ENCODE peak calls at places on chromosomes 7 and 10, in six cellular contexts. O is non-pigmented ciliary epithelial cell, P is T1000, M is endothelial cell, V is dorsolateral prefrontal cortex, N is DMS153. J is an unnamed sample.
A peak's percentile ranks its signal among the peaks of the same experiment; 100 is the strongest.

GRCh38 chr7:50848203-50848602 is 65.5 kb upstream of the GRB10 start:
- DNase-seq in O (no peak), P (no peak), M (no peak), V (no peak), N (no peak), J (no peak)

GRCh38 chr7:44213872-44214595 is 13.3 kb downstream of the YKT6 start:
- DNase-seq in O (no peak), P (no peak), M (peak; percentile 46), V (no peak), N (peak; percentile 44), J (no peak)

GRCh38 chr10:58513189-58514101 is 773 bp downstream of the BICC1 start:
- DNase-seq in O (no peak), P (peak; percentile 50), M (peak; percentile 31), V (no peak), N (no peak), J (peak; percentile 60)

GRCh38 chr7:50920031-50920635 is 137.4 kb upstream of the GRB10 start:
- DNase-seq in O (no peak), P (no peak), M (no peak), V (no peak), N (no peak), J (no peak)

GRCh38 chr10:71213761-71214440 is 1.5 kb downstream of the UNC5B start:
- DNase-seq in O (no peak), P (no peak), M (no peak), V (no peak), N (no peak), J (no peak)

GRCh38 chr10:42593284-42593683 is 45.1 kb downstream of the ZNF33B start:
- DNase-seq in O (no peak), P (no peak), M (no peak), V (no peak), N (no peak), J (no peak)

GRCh38 chr7:514651-515598 is 4.7 kb downstream of the PDGFA start:
- DNase-seq in O (no peak), P (peak; percentile 54), M (no peak), V (peak; percentile 74), N (no peak), J (no peak)

GRCh38 chr7:112162161-112163020 is 43.8 kb downstream of the DOCK4 start:
- DNase-seq in O (no peak), P (no peak), M (peak; percentile 69), V (peak; percentile 70), N (peak; percentile 61), J (no peak)

GRCh38 chr10:15333909-15334649 is 37.0 kb downstream of the FAM171A1 start:
- DNase-seq in O (no peak), P (no peak), M (no peak), V (no peak), N (no peak), J (no peak)

GRCh38 chr7:76381814-76382213 is 23.0 kb upstream of the YWHAG start:
- DNase-seq in O (no peak), P (no peak), M (no peak), V (no peak), N (no peak), J (no peak)

GRCh38 chr7:22565315-22565811 is 65.4 kb upstream of the STEAP1B start:
- DNase-seq in O (no peak), P (no peak), M (no peak), V (no peak), N (peak; percentile 16), J (no peak)

GRCh38 chr10:51297438-51297837 is 223.2 kb downstream of the PRKG1 start:
- DNase-seq in O (no peak), P (no peak), M (no peak), V (no peak), N (no peak), J (no peak)

GRCh38 chr10:6558272-6558671 is 21.8 kb downstream of the PRKCQ start:
- DNase-seq in O (no peak), P (no peak), M (no peak), V (no peak), N (no peak), J (no peak)

GRCh38 chr10:314871-315270 is 179.6 kb downstream of the ZMYND11 start:
- DNase-seq in O (no peak), P (no peak), M (no peak), V (no peak), N (no peak), J (no peak)

J was measured in tibial nerve.